ENCODE peak calls at places on chromosomes 12 and 14, in ten cellular contexts. C, E, T, X, J, G, F, W, Q and R are unnamed samples.

GRCh38 chr14:100019156-100019882 is 45.9 kb upstream of the EVL start:
- DNase-seq in C (no peak), W (no peak), X (peak; percentile 80), E (no peak), Q (peak; percentile 11), G (no peak), F (no peak), J (no peak), T (no peak), R (no peak)

GRCh38 chr14:33781267-33781666 is 169.6 kb downstream of the EGLN3 start:
- DNase-seq in F (no peak), E (no peak), T (no peak), G (no peak), X (no peak), J (no peak), Q (no peak), W (peak; percentile 56), C (no peak), R (no peak)

GRCh38 chr12:114392909-114393308 is 13.0 kb downstream of the TBX5 start:
- DNase-seq in F (no peak), W (no peak), E (no peak), J (no peak), T (no peak), Q (no peak), C (no peak), G (no peak), X (no peak), R (no peak)

GRCh38 chr12:44873898-44874297 is 2.2 kb downstream of the NELL2 start:
- DNase-seq in J (peak; percentile 19), C (no peak), F (no peak), W (peak; percentile 36), E (peak; percentile 28), G (no peak), Q (no peak), X (peak; percentile 18), T (no peak), R (peak; percentile 48)

GRCh38 chr14:27411021-27411420 is 813.2 kb upstream of the NOVA1 start:
- DNase-seq in J (no peak), T (no peak), F (no peak), X (no peak), Q (no peak), C (no peak), W (peak; percentile 87), E (no peak), G (no peak), R (no peak)

GRCh38 chr12:57724003-57724935 is 14.3 kb downstream of the AGAP2 start:
- DNase-seq in J (no peak), C (no peak), G (no peak), Q (no peak), W (no peak), F (no peak), X (peak; percentile 1), E (no peak), T (no peak), R (no peak)

GRCh38 chr12:92469837-92470236 is 233.0 kb upstream of the PLEKHG7 start:
- DNase-seq in Q (no peak), E (no peak), C (no peak), F (no peak), X (peak; percentile 23), J (no peak), G (no peak), T (no peak), W (no peak), R (no peak)

GRCh38 chr14:95500201-95500681 is 16.2 kb downstream of the SYNE3 start:
- DNase-seq in G (no peak), X (no peak), W (no peak), F (no peak), E (no peak), T (no peak), J (no peak), C (peak; percentile 12), Q (no peak), R (peak; percentile 91)

GRCh38 chr12:5889381-5890047 is 55.5 kb downstream of the ANO2 start:
- DNase-seq in G (no peak), F (no peak), C (no peak), W (no peak), J (no peak), E (no peak), X (no peak), T (no peak), Q (peak; percentile 14), R (no peak)

GRCh38 chr14:50015708-50016107 is 100.7 kb downstream of the VCPKMT start:
- DNase-seq in T (no peak), E (no peak), Q (no peak), J (no peak), C (no peak), G (no peak), W (no peak), X (no peak), F (no peak), R (no peak)

GRCh38 chr12:25824729-25825128 is 133.8 kb upstream of the RASSF8 start:
- DNase-seq in G (peak; percentile 55), J (no peak), C (no peak), F (no peak), T (no peak), Q (no peak), E (no peak), X (no peak), W (no peak), R (no peak)

GRCh38 chr14:55254581-55254980 is 16.6 kb upstream of the FBXO34 start:
- DNase-seq in J (no peak), W (no peak), C (no peak), Q (no peak), F (no peak), E (no peak), G (no peak), X (no peak), T (no peak), R (no peak)

GRCh38 chr12:1122803-1123202 is 131.8 kb downstream of the ERC1 start:
- DNase-seq in G (no peak), T (no peak), W (no peak), J (peak; percentile 70), Q (peak; percentile 8), E (peak; percentile 64), F (no peak), X (no peak), C (no peak), R (no peak)

GRCh38 chr12:19892186-19892585 is 452.9 kb downstream of the AEBP2 start:
- DNase-seq in C (no peak), J (no peak), X (no peak), Q (no peak), T (no peak), E (no peak), F (no peak), G (no peak), W (no peak), R (no peak)

DNA sequence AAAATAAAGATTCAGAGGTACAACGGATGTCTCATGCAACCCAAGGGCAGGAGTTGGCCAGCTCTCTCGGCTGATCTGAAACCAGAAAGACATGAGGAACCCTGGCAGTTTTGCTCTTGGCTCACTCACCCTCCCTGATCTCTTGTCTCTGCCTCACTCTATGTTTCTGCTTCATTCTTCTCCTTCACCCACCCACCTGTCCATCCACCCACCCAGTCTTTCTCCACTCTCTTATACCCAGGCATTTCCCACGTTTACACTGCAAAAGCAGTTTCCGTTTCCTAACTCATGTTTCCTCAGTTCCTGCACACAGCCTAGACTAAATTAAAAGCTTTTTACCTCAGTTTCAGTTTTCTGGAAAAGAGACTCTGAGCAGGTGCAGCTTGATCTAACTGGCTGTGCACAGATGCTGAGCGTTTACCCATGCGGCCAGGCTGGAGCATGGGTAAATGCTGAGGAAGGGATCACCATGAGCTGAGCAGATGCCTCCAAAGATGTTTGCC is 157.6 kb downstream of the PRKCH start:
- DNase-seq in C (peak; percentile 41), X (no peak), T (no peak), E (no peak), F (no peak), G (no peak), Q (no peak), J (no peak), W (no peak), R (no peak)
- H3K4me1 ChIP-seq in C (no peaks in the 10 kb centered on the region), X (peaks cover 12% of the 10 kb centered on the region), T (peaks cover 4% of the 10 kb centered on the region), E (peaks cover 79% of the 10 kb centered on the region), F (peaks cover 46% of the 10 kb centered on the region), G (peaks cover 47% of the 10 kb centered on the region), Q (peaks cover 3% of the 10 kb centered on the region), J (peaks cover 60% of the 10 kb centered on the region), W (peaks cover 43% of the 10 kb centered on the region), R (peaks cover 25% of the 10 kb centered on the region)

DNA sequence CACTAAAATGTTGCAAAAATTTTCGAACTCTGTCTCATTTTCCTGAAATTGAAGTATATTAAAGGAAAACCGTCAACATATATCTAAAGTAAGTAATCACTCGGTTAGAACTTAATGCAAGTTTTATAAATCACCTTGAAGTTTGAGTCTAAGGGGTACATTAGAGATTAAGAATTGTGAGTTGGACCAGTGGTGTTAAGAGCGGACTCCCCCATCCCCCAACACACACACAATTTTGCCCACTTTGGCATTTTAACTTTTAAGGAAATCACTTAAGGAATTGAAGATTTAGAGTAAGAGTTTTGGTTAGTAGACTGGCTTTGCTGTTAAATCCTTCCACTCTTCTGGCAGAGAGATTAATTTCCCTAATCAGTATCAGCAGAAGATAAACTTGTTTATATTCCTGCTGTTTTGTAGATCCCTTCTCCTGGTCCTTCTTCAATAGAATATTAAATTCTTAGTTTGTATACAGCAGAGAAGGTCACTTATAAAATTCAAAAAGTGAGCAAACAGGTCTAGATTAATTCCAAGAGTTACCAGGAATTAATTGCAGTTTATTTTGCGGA is 1.5 kb downstream of the HIF1A start:
- DNase-seq in Q (no peak), W (peak; percentile 52), G (no peak), E (no peak), C (no peak), F (no peak), X (no peak), T (no peak), J (no peak), R (no peak)
- H3K4me3 ChIP-seq in Q (peak overlapping the region; percentile 84), W (peak overlapping the region; percentile 95), G (peak overlapping the region; percentile 96), E (peak overlapping the region; percentile 82), C (peak overlapping the region; percentile 72), F (peak overlapping the region; percentile 79), X (peak overlapping the region; percentile 95), T (peak overlapping the region; percentile 76), J (peak overlapping the region; percentile 92), R (peak overlapping the region; percentile 92)

DNA sequence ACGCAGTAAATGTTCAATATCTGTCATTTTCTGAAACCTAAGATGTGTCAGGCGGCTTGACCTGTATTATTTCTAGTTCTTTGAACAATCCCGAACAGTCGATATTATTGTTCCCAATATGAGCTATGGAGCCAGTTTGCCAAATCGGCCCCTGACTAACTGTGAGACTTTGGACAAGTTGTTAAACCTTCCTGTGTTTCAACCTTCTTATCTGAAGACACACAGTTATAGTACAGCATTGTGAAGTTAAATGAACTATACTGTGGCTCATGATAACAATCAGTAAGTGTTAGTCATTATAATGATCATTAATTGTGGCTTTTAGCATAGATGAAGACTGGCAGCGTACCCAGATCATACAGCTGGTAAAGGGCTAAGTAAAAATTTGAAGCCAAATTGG is 23.4 kb downstream of the DDX47 start:
- DNase-seq in F (no peak), W (no peak), G (no peak), X (no peak), J (no peak), E (no peak), C (no peak), Q (no peak), T (no peak), R (peak; percentile 86)
- H3K27me3 ChIP-seq in F (no peaks in the 10 kb centered on the region), W (no peaks in the 10 kb centered on the region), G (no peaks in the 10 kb centered on the region), X (no peaks in the 10 kb centered on the region), J (no peaks in the 10 kb centered on the region), E (no peaks in the 10 kb centered on the region), C (no peaks in the 10 kb centered on the region), Q (no peaks in the 10 kb centered on the region), T (no peaks in the 10 kb centered on the region), R (no peaks in the 10 kb centered on the region)

DNA sequence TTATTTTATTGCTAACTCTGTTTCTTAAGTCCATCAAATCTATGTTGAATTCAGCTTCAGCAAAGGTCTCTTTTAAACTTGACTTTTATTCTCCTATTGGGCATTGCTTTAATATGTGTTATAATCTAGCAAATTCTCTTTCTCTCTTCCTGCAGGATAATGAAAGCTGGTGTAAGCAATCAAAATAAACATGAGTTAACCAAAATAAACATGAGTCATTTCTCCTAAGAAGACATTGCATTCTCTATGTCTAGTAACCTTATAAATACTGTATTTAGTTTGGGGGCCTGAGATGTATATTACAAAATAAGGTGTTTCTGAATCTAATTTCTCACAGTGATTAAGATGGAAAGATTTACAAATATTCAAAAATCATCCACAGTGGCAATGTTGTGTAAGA is 739.1 kb upstream of the ATXN7L3B start:
- DNase-seq in C (no peak), Q (no peak), J (no peak), T (no peak), G (no peak), E (no peak), W (peak; percentile 2), F (no peak), X (no peak), R (no peak)
- H3K4me1 ChIP-seq in C (no peaks in the 10 kb centered on the region), Q (no peaks in the 10 kb centered on the region), J (no peaks in the 10 kb centered on the region), T (no peaks in the 10 kb centered on the region), G (no peaks in the 10 kb centered on the region), E (no peaks in the 10 kb centered on the region), W (no peaks in the 10 kb centered on the region), F (no peaks in the 10 kb centered on the region), X (no peaks in the 10 kb centered on the region), R (no peaks in the 10 kb centered on the region)